ENCODE peak calls at places on chromosomes 16 and 17, in seven cellular contexts. R, V, K, G, H, C and Z are unnamed samples.

GRCh38 chr17:37430051-37430591 is 23.4 kb downstream of the TADA2A start:
- DNase-seq in R (no peak), V (no peak), K (no peak), G (no peak), H (no peak), C (no peak), Z (no peak)

GRCh38 chr17:17613708-17614114 is 22.2 kb upstream of the PEMT start:
- DNase-seq in R (peak; percentile 63), V (no peak), K (no peak), G (peak; percentile 85), H (peak; percentile 76), C (peak; percentile 45), Z (peak; percentile 59)

GRCh38 chr17:66930933-66931332 is 33.6 kb upstream of the CACNG4 start:
- DNase-seq in R (no peak), V (no peak), K (no peak), G (peak; percentile 48), H (no peak), C (no peak), Z (no peak)

GRCh38 chr16:3687792-3688191 is 29.5 kb downstream of the TRAP1 start:
- DNase-seq in R (no peak), V (no peak), K (no peak), G (no peak), H (no peak), C (no peak), Z (no peak)

GRCh38 chr16:71767060-71767900 is 41.4 kb downstream of the AP1G1 start:
- DNase-seq in R (no peak), V (no peak), K (no peak), G (no peak), H (no peak), C (no peak), Z (no peak)

GRCh38 chr17:31294839-31295488 is 2.1 kb downstream of the OMG start:
- DNase-seq in R (no peak), V (no peak), K (no peak), G (no peak), H (no peak), C (no peak), Z (no peak)

GRCh38 chr17:10127819-10128375 is 70.5 kb downstream of the GAS7 start:
- DNase-seq in R (peak; percentile 42), V (peak; percentile 96), K (peak; percentile 87), G (no peak), H (peak; percentile 73), C (peak; percentile 75), Z (no peak)

GRCh38 chr16:12160815-12161550 is 184.4 kb downstream of the SNX29 start:
- DNase-seq in R (no peak), V (no peak), K (no peak), G (no peak), H (no peak), C (no peak), Z (no peak)

GRCh38 chr16:69088684-69089083 is 16.8 kb upstream of the HAS3 start:
- DNase-seq in R (no peak), V (no peak), K (no peak), G (no peak), H (no peak), C (no peak), Z (no peak)

GRCh38 chr16:69087161-69087581 is 18.3 kb upstream of the HAS3 start:
- DNase-seq in R (no peak), V (no peak), K (no peak), G (no peak), H (no peak), C (no peak), Z (no peak)

GRCh38 chr16:69085032-69085695 is 20.3 kb upstream of the HAS3 start:
- DNase-seq in R (no peak), V (no peak), K (no peak), G (no peak), H (no peak), C (no peak), Z (no peak)

GRCh38 chr16:69084301-69084700 is 21.2 kb upstream of the HAS3 start:
- DNase-seq in R (no peak), V (no peak), K (no peak), G (no peak), H (no peak), C (no peak), Z (no peak)

DNA sequence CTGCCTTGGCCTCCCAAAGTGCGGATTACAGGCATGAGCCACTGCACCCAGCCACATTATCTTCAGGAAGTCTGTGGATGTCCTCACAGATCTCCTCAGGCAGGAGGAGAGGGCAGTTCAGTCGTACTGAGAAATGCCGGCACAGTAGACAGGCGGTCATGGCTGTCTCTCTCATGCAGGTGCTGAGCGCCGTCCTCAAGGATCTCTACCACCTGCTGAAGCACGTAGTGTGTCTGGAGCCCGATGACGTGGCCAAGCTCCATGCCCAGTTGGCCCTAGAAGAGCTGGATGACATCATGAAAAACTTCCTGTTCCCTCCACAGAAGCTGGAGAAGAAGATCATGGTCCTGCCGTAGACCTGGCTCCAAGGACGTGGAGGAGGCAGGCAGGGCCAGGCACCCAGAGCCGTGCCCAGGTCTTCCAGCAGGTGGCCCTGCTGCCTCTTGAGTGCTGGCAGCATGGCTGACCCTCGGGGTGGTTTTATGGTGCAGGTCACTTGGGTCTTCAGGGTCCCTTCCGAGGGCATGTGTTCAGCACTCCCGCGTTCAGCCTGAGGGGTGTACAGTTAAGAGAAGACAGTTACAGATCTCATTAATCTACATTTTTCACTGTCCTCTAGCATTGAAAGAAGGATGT is 22.0 kb upstream of the HAS3 start:
- DNase-seq in R (no peak), V (no peak), K (no peak), G (no peak), H (no peak), C (no peak), Z (no peak)
- TF ChIP-seq CTCF in R (no peak), V (no peak), K (no peak), G (peak; percentile 11), H (peak; percentile 27), C (no peak), Z (no peak)

GRCh38 chr17:39100530-39100929 is 50.9 kb downstream of the PLXDC1 start:
- DNase-seq in R (no peak), V (no peak), K (no peak), G (no peak), H (no peak), C (no peak), Z (no peak)

GRCh38 chr17:39097537-39097936 is 53.9 kb downstream of the PLXDC1 start:
- DNase-seq in R (no peak), V (no peak), K (no peak), G (no peak), H (no peak), C (no peak), Z (no peak)

GRCh38 chr17:39097159-39097519 is 54.3 kb downstream of the PLXDC1 start:
- DNase-seq in R (no peak), V (no peak), K (no peak), G (no peak), H (no peak), C (no peak), Z (no peak)

GRCh38 chr17:39099686-39100293 is 51.6 kb downstream of the PLXDC1 start:
- DNase-seq in R (no peak), V (no peak), K (peak; percentile 70), G (no peak), H (no peak), C (peak; percentile 55), Z (no peak)

DNA sequence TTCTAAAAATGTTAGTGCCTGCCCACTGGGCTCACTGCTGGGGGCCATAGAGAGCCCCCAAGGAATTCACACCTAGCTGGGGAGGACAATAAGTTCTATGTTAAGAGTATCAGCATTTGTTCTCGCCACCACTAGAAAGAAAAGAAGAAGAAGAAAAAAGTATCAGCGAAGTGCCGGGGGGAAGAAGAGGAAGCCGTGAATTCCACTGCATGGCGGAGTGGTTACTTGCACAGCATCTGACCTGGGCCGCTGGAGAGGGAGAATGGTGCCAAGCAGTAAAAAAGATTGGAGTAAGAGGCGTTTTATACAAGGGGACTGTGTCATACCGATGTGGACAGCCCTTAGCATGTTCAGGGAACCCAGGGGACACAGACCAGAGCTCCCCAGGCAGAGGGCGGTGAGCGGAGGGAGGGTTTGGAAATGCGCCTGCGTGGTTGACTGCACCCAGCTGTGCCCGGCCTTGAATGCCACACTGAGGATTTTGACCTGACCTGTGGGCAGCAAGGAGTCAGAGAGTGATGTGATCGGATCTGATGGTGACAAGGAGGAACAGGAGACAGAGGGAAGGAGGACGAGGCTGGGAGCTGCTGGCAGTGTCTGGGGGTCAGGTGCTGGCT is 52.9 kb downstream of the PLXDC1 start:
- DNase-seq in R (no peak), V (no peak), K (no peak), G (no peak), H (no peak), C (no peak), Z (no peak)
- TF ChIP-seq CTCF in R (no peak), V (no peak), K (no peak), G (no peak), H (no peak), C (no peak), Z (no peak)

DNA sequence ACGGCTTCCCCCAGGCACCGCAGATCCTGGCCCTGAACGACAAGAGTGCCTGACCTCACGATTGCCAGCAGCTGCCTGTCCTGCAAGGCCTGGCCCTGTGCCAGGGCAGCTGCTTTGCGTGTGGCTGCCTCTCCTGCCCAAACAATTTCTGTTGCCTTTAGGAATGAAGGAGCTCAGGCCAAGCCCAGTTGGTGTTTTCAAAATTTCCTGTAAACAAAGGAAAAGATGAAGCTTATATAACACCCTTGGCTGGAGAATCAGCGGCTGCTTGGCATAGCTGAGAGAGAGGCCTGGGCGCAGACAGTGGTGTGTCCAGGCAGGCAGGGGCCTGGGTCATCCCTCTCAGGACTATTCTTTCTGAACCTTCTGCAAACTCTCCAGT is 11.7 kb upstream of the SLC47A2 start:
- DNase-seq in R (peak; percentile 88), V (peak; percentile 97), K (peak; percentile 88), G (peak; percentile 69), H (no peak), C (no peak), Z (no peak)
- TF ChIP-seq CTCF in R (no peak), V (no peak), K (no peak), G (no peak), H (no peak), C (no peak), Z (no peak)

GRCh38 chr16:89185062-89185751 is 13.7 kb downstream of the CDH15 start:
- DNase-seq in R (no peak), V (no peak), K (no peak), G (no peak), H (no peak), C (no peak), Z (no peak)

GRCh38 chr16:89187337-89188063 is 12.8 kb downstream of the SLC22A31 start:
- DNase-seq in R (no peak), V (no peak), K (no peak), G (peak; percentile 56), H (peak; percentile 42), C (no peak), Z (no peak)

GRCh38 chr16:89183463-89183862 is 11.9 kb downstream of the CDH15 start:
- DNase-seq in R (no peak), V (no peak), K (no peak), G (no peak), H (no peak), C (no peak), Z (no peak)

GRCh38 chr16:89184685-89185061 is 13.1 kb downstream of the CDH15 start:
- DNase-seq in R (no peak), V (no peak), K (no peak), G (no peak), H (no peak), C (no peak), Z (no peak)

DNA sequence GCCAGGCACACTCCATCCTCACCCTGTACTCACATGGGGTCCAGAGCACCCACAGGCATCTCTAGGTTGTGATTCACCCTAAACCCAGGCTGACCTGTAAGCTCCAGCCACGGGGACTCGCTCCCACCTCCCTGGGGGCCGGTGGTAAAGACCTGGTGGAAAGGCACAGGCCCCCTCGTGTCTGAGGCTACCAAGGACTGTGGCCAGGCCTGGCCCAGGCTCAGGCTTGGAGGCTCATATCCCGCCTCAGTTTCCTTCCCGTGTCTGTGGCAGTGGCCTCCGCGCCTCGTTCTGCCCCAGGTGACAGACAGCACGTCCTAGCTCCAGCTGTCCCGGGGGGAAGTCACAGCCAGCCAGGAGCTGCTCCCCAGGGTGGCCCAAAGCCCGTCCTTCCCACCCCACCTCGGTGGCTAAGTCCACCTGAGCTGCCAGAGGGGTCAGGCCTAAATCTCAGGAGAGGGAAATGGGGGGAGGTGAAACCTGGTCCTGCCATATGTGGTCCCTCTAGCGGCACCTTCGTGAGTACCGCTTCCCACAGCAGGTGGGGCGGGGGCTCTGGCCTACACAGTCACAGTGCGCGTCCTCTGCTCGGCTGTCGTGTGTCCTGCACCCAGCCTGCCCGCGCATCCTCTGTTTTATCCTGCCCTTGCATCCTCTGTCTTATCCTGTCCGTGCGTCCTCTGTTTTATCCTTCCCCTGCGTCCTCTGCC is 12.6 kb downstream of the CDH15 start:
- DNase-seq in R (no peak), V (no peak), K (no peak), G (no peak), H (no peak), C (no peak), Z (no peak)
- TF ChIP-seq CTCF in R (no peak), V (no peak), K (no peak), G (no peak), H (no peak), C (no peak), Z (no peak)